ENCODE peak calls at places on chromosomes 13 and 19, in four cellular contexts. One of them, this sample, is unnamed.

GRCh38 chr13:31053098-31053497 is 108.6 kb downstream of the HSPH1 start:
- DNase-seq in WTC11: no peak
- DNase-seq in H1: no peak
- DNase-seq in K562: no peak
- DNase-seq in this sample: no peak

GRCh38 chr13:30463820-30464495 is 1.8 kb downstream of the HMGB1 start:
- DNase-seq in WTC11: no peak
- DNase-seq in K562: peak
- DNase-seq in H1: no peak
- DNase-seq in this sample: no peak

GRCh38 chr13:107834717-107835116 is 380.6 kb downstream of the LIG4 start:
- DNase-seq in K562: no peak
- DNase-seq in WTC11: no peak
- DNase-seq in H1: no peak
- DNase-seq in this sample: no peak

GRCh38 chr19:10219678-10220077 is 11.5 kb downstream of the S1PR2 start:
- DNase-seq in WTC11: peak
- DNase-seq in H1: peak
- DNase-seq in K562: peak
- DNase-seq in this sample: no peak

GRCh38 chr13:75356426-75356825 is 125.5 kb downstream of the TBC1D4 start:
- DNase-seq in WTC11: no peak
- DNase-seq in H1: no peak
- DNase-seq in K562: no peak
- DNase-seq in this sample: no peak

GRCh38 chr19:47779524-47780214 is 1.2 kb downstream of the SELENOW start:
- DNase-seq in WTC11: no peak
- DNase-seq in K562: peak
- DNase-seq in H1: no peak
- DNase-seq in this sample: no peak

GRCh38 chr13:20425819-20426219 is 99.8 kb downstream of the CRYL1 start:
- DNase-seq in K562: no peak
- DNase-seq in WTC11: no peak
- DNase-seq in H1: no peak
- DNase-seq in this sample: peak

GRCh38 chr19:41426952-41427646 is at the start of gene B3GNT8:
- DNase-seq in K562: peak
- DNase-seq in WTC11: peak
- DNase-seq in H1: peak
- DNase-seq in this sample: peak

GRCh38 chr13:73171242-73171641 is 112.4 kb downstream of the KLF5 start:
- DNase-seq in K562: no peak
- DNase-seq in H1: no peak
- DNase-seq in WTC11: no peak
- DNase-seq in this sample: no peak

GRCh38 chr13:82636119-82636518 is 1246.2 kb downstream of the SLITRK1 start:
- DNase-seq in H1: no peak
- DNase-seq in K562: no peak
- DNase-seq in WTC11: no peak
- DNase-seq in this sample: no peak

GRCh38 chr13:82165396-82166174 is 1716.7 kb downstream of the SLITRK1 start:
- DNase-seq in H1: no peak
- DNase-seq in WTC11: peak
- DNase-seq in K562: no peak
- DNase-seq in this sample: peak

GRCh38 chr19:43779147-43779819 is 1.5 kb downstream of the KCNN4 start:
- DNase-seq in WTC11: no peak
- DNase-seq in K562: no peak
- DNase-seq in H1: no peak
- DNase-seq in this sample: no peak

GRCh38 chr13:99973163-99973785 is 1.7 kb upstream of the ZIC5 start:
- DNase-seq in H1: no peak
- DNase-seq in WTC11: no peak
- DNase-seq in K562: no peak
- DNase-seq in this sample: peak

GRCh38 chr19:51259348-51260245 is 8.7 kb downstream of the SIGLECL1 start:
- DNase-seq in K562: peak
- DNase-seq in WTC11: peak
- DNase-seq in H1: peak
- DNase-seq in this sample: peak

GRCh38 chr19:31337007-31337914 is 12.0 kb downstream of the TSHZ3 start:
- DNase-seq in K562: no peak
- DNase-seq in H1: no peak
- DNase-seq in WTC11: no peak
- DNase-seq in this sample: no peak

GRCh38 chr13:33229446-33230177 is 55.9 kb downstream of the STARD13 start:
- DNase-seq in WTC11: no peak
- DNase-seq in K562: no peak
- DNase-seq in H1: no peak
- DNase-seq in this sample: peak

GRCh38 chr13:74203576-74203975 is 69.4 kb upstream of the KLF12 start:
- DNase-seq in WTC11: no peak
- DNase-seq in H1: no peak
- DNase-seq in K562: no peak
- DNase-seq in this sample: no peak

GRCh38 chr13:99432637-99433542 is 68.4 kb upstream of the TM9SF2 start:
- DNase-seq in WTC11: peak
- DNase-seq in H1: peak
- DNase-seq in K562: no peak
- DNase-seq in this sample: no peak

GRCh38 chr19:51946602-51947001 is 19.3 kb downstream of the ZNF613 start:
- DNase-seq in K562: no peak
- DNase-seq in H1: no peak
- DNase-seq in WTC11: no peak
- DNase-seq in this sample: no peak

GRCh38 chr19:45406165-45406956 is at the start of gene POLR1G:
- DNase-seq in WTC11: peak
- DNase-seq in K562: peak
- DNase-seq in H1: no peak
- DNase-seq in this sample: peak

GRCh38 chr19:45403781-45404556 is 900 bp downstream of the PPP1R13L start:
- DNase-seq in H1: no peak
- DNase-seq in WTC11: peak
- DNase-seq in K562: peak
- DNase-seq in this sample: peak

GRCh38 chr19:45405435-45406164 is 731 bp upstream of the PPP1R13L start:
- DNase-seq in K562: peak
- DNase-seq in WTC11: peak
- DNase-seq in H1: no peak
- DNase-seq in this sample: peak

GRCh38 chr19:45403272-45403671 is 1.6 kb downstream of the PPP1R13L start:
- DNase-seq in WTC11: no peak
- DNase-seq in K562: no peak
- DNase-seq in H1: no peak
- DNase-seq in this sample: no peak

DNA sequence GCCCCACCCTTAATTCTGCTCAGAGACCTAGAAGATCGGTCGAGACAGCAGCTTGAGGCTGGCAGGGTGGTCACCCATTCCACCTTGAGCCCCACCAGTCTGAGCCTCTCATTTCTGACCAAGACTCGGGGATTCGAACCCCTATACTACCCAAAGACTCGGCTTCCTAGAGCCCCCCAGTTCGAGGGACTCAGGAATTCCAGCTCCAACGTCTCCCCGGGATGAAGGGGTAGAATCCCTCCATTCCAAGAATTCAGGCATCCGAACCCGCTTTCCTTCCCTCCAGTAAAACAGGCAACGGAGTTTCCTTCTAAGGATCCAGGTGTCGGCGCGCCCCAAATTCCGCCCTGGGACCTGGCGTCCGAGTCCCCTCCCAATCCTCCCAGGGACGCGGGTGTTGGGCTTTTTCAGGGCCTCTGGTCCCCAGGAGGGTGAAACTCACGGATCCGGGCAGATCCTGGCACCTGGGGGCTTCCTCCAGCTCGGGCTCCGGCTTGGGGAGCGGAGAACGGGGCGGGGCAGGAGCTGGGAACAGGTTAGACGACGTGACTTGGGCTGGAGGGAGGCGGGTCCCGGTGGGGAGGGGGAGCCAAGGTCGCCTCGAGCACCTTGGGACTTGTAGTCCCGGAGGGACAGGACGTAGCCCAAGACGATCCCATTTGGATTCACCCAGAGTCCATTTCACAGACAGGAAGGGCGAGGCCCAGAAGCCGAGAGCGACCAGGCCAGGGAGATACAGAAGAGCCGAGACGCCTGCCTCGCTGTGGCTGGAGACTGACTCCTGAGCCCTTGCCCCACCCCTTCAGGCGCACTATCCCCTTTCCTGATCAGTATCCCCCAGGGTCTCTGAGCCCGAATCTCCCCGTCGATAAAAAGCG is at the start of gene PPP1R13L:
- DNase-seq in H1: no peak
- DNase-seq in WTC11: peak
- DNase-seq in K562: peak
- DNase-seq in this sample: peak
- TF ChIP-seq TEAD4 in H1: no peak
- TF ChIP-seq TEAD4 in WTC11: no peak
- TF ChIP-seq TEAD4 in K562: peak
- TF ChIP-seq TEAD4 in this sample: no peak

GRCh38 chr19:4304509-4305252 is at the start of gene FSD1:
- DNase-seq in K562: peak
- DNase-seq in WTC11: peak
- DNase-seq in H1: peak
- DNase-seq in this sample: peak
- TF ChIP-seq TEAD4 in K562: no peak
- TF ChIP-seq TEAD4 in WTC11: no peak
- TF ChIP-seq TEAD4 in H1: no peak
- TF ChIP-seq TEAD4 in this sample: no peak

GRCh38 chr13:58795715-58796114 is 1164.2 kb downstream of the PCDH17 start:
- DNase-seq in K562: no peak
- DNase-seq in WTC11: no peak
- DNase-seq in H1: no peak
- DNase-seq in this sample: no peak

DNA sequence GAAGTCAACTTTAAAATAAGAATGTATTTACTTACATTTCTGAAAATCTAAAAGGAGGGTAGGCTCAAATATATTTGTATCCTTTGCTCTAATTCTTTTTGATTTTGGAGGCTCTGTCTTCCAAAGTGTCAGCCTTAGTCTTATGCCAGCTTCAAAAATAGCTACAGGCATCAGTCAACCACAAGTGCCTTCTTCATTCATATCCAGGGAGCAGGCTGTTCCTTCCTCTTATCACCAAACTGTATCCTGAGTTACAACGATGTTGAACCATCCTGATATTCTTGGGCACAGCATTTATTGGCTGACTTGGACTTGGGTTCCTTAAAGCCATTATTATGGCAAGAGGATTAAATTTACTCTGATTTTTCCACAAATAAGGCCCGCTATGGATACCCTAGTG is 1161.3 kb downstream of the PCDH17 start:
- DNase-seq in WTC11: no peak
- DNase-seq in K562: no peak
- DNase-seq in H1: no peak
- DNase-seq in this sample: no peak
- TF ChIP-seq TEAD4 in WTC11: no peak
- TF ChIP-seq TEAD4 in K562: no peak
- TF ChIP-seq TEAD4 in H1: no peak
- TF ChIP-seq TEAD4 in this sample: no peak

DNA sequence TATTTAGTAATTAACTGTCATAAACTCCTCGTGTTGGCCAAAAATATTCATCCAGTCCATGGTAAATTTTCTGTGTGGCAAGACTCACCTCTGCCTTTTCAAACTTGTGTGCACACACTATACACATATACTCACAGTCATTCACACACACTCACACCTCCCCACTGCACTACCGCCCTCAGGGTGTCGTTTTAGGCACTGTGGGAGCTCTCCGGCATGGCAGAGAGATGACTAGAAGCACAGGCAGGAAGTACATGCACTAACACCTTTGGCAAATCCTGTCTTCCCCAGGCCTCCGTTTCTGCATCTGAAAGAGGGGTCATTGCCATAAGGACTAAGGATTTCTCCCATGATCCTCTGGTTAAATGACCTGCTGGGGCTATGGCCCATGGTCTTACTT is 62.6 kb upstream of the FARP1 start:
- DNase-seq in H1: no peak
- DNase-seq in K562: no peak
- DNase-seq in WTC11: no peak
- DNase-seq in this sample: no peak
- TF ChIP-seq TEAD4 in H1: no peak
- TF ChIP-seq TEAD4 in K562: no peak
- TF ChIP-seq TEAD4 in WTC11: no peak
- TF ChIP-seq TEAD4 in this sample: no peak

This sample was measured in SK-N-SH.